ENCODE peak calls at places on chromosomes 4 and X, in nine cellular contexts. P is brain microvascular endothelial cell; X is neural progenitor cell; J is CD8-positive, alpha-beta T cell; S is suprapubic skin; Q is adrenal gland; D is heart right ventricle; C is colonic mucosa; V is lower lobe of right lung. B is an unnamed sample.

GRCh38 chr4:72951147-72951546 is 118.4 kb downstream of the COX18 start:
- DNase-seq in C (no peak), X (peak; percentile 2), D (no peak), J (no peak), P (no peak), Q (no peak), S (no peak), V (no peak), B (no peak)

GRCh38 chr4:86359944-86360478 is at the start of gene MAPK10:
- DNase-seq in C (peak; percentile 31), V (peak; percentile 69), X (peak; percentile 99), Q (peak; percentile 94), S (peak; percentile 69), D (peak; percentile 67), J (peak; percentile 25), P (peak; percentile 93), B (peak; percentile 29)

GRCh38 chr4:165828928-165829327 is 44.1 kb upstream of the TLL1 start:
- DNase-seq in D (no peak), J (no peak), C (no peak), X (no peak), V (no peak), S (no peak), Q (no peak), P (no peak), B (no peak)

GRCh38 chr4:175238827-175239517 is 320.8 kb downstream of the ADAM29 start:
- DNase-seq in V (no peak), P (no peak), X (no peak), S (no peak), C (no peak), Q (no peak), D (no peak), J (no peak), B (no peak)

GRCh38 chrX:42714981-42715688 is 62.8 kb downstream of the PPP1R2C start:
- DNase-seq in S (peak; percentile 60), V (peak; percentile 69), C (peak; percentile 66), X (peak; percentile 85), Q (peak; percentile 76), P (no peak), J (peak; percentile 29), D (no peak), B (no peak)

GRCh38 chr4:88244821-88245579 is 39.4 kb downstream of the PPM1K start:
- DNase-seq in S (no peak), V (no peak), J (peak; percentile 30), P (no peak), D (no peak), C (no peak), X (no peak), Q (no peak), B (no peak)

GRCh38 chr4:53711916-53712315 is 120.6 kb upstream of the LNX1 start:
- DNase-seq in V (no peak), D (no peak), C (no peak), P (no peak), X (no peak), Q (no peak), J (no peak), S (no peak), B (no peak)

GRCh38 chrX:153722704-153723350 is 1.4 kb downstream of the BCAP31 start:
- DNase-seq in P (no peak), V (peak; percentile 58), D (no peak), Q (no peak), X (no peak), C (no peak), S (no peak), J (no peak), B (no peak)

GRCh38 chr4:98672583-98673281 is 14.3 kb upstream of the TSPAN5 start:
- DNase-seq in D (no peak), J (no peak), S (no peak), X (no peak), C (no peak), P (no peak), Q (no peak), V (no peak), B (no peak)

GRCh38 chrX:33211356-33212254 is at the start of gene DMD:
- DNase-seq in J (no peak), X (peak; percentile 41), P (peak; percentile 89), Q (peak; percentile 79), S (no peak), D (peak; percentile 71), V (peak; percentile 37), C (no peak), B (no peak)

GRCh38 chr4:87506974-87507701 is 22.0 kb downstream of the SPARCL1 start:
- DNase-seq in D (no peak), X (no peak), J (no peak), S (no peak), V (no peak), Q (no peak), P (peak; percentile 27), C (no peak), B (no peak)

GRCh38 chr4:67687639-67688038 is 13.3 kb downstream of the UBA6 start:
- DNase-seq in J (no peak), P (peak; percentile 28), Q (no peak), V (no peak), X (no peak), D (no peak), S (no peak), C (no peak), B (no peak)

GRCh38 chr4:103802766-103803165 is 83.0 kb upstream of the TACR3 start:
- DNase-seq in X (peak; percentile 13), S (no peak), C (no peak), P (no peak), Q (no peak), V (no peak), J (no peak), D (no peak), B (no peak)

GRCh38 chrX:79367907-79368306 is 773 bp upstream of the ITM2A start:
- DNase-seq in J (no peak), D (no peak), C (no peak), X (no peak), P (no peak), V (no peak), Q (no peak), S (no peak), B (no peak)

GRCh38 chr4:15425520-15425919 is 2.3 kb upstream of the C1QTNF7 start:
- DNase-seq in X (no peak), Q (no peak), V (no peak), J (no peak), C (no peak), P (no peak), S (no peak), D (no peak), B (no peak)

DNA sequence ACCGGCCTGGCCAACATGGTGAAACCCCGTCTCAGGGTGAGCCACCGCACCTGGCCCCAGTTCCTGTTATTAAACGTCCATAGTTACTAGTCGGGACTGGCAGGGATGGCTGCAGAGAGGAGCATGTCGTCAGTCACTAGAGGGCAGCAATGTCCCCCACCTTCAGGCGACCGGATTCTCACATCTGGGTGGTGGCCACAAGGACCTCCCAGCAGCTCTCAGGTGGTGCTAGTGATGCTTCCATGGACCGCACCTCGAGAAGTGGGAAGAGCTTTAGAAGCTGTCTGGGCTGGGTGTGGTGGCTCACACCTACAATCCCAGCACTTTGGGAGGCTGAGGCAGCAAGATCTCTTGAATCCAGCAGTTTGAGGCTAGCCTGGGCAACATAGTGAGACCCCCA is 13.3 kb upstream of the IL3RA start:
- DNase-seq in D (peak; percentile 49), X (peak; percentile 70), S (no peak), C (peak; percentile 47), P (peak; percentile 17), Q (peak; percentile 74), V (peak; percentile 71), J (peak; percentile 42), B (no peak)
- TF ChIP-seq CTCF in D (peak; percentile 60), X (peak; percentile 60), S (no peak), C (peak; percentile 57), P (peak; percentile 34), Q (peak; percentile 43), V (peak; percentile 44), J (peak; percentile 37), B (peak; percentile 30)

GRCh38 chr4:2829933-2830451 is 13.7 kb upstream of the ADD1 start:
- DNase-seq in Q (no peak), X (no peak), V (peak; percentile 37), D (no peak), P (peak; percentile 33), C (no peak), J (no peak), S (no peak), B (no peak)

GRCh38 chr4:2828758-2829181 is 14.9 kb upstream of the ADD1 start:
- DNase-seq in C (no peak), Q (no peak), S (no peak), J (no peak), P (no peak), D (no peak), X (no peak), V (no peak), B (no peak)

GRCh38 chr4:2827071-2827873 is 16.4 kb upstream of the ADD1 start:
- DNase-seq in V (peak; percentile 31), P (no peak), C (no peak), S (no peak), J (no peak), X (no peak), Q (no peak), D (no peak), B (no peak)

GRCh38 chr4:2829321-2829932 is 14.2 kb upstream of the ADD1 start:
- DNase-seq in C (no peak), X (no peak), Q (no peak), S (no peak), J (no peak), D (no peak), P (no peak), V (peak; percentile 39), B (no peak)

GRCh38 chr4:2827874-2828751 is 15.5 kb upstream of the ADD1 start:
- DNase-seq in C (no peak), S (no peak), P (no peak), V (peak; percentile 36), X (no peak), D (no peak), J (no peak), Q (no peak), B (no peak)
- H3K36me3 ChIP-seq in C (peaks cover 12% of the 10 kb centered on the region), S (peaks cover 97% of the 10 kb centered on the region), P (peaks cover 62% of the 10 kb centered on the region), V (peaks cover 94% of the 10 kb centered on the region), X (no peaks in the 10 kb centered on the region), D (peaks cover 94% of the 10 kb centered on the region), J (peaks cover 38% of the 10 kb centered on the region), Q (peaks cover 72% of the 10 kb centered on the region), B (peaks cover 95% of the 10 kb centered on the region)

DNA sequence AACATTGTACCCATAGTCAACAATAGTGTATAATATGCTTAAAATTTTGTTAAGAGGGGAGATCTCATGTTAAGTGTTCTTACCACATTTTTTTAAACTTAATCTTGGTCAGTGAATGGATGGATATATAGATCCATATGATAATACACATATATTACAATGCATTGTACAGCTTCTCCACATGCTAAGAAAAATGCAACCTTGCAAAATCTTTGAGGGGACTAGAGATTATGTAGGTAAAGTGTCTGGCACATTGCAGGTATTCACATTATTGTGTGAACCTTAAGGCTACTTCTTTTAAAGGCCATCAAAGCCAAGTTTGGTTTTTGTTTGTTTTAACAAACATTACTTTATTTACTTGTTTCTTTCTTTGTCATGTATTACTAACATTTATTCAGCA is 10.4 kb upstream of the GPC3 start:
- DNase-seq in V (no peak), J (no peak), S (no peak), Q (no peak), X (no peak), P (no peak), D (no peak), C (no peak), B (no peak)
- TF ChIP-seq CTCF in V (no peak), J (no peak), S (no peak), Q (no peak), X (no peak), P (no peak), D (no peak), C (no peak), B (no peak)

DNA sequence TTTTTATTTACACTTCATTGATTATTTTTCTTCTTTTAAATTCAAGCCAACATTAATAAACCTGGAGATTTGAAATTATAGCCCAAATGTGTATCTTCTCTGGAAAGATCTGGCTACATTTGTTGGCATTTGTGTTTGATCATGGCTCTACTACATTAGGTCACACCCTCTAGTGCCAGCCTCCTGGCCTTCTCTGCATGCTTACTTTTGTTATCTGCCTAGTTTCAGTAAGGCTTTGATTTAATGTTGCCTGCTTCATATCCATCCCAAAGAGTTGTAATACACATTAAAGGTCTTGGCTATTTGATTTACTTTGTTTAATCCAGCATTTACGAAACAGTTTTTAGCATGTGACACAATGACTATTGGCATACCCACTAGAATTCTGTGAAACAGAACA is 224.5 kb downstream of the TRAM1L1 start:
- DNase-seq in V (no peak), P (no peak), S (no peak), X (no peak), D (no peak), Q (no peak), J (no peak), C (no peak), B (no peak)
- H3K36me3 ChIP-seq in V (no peaks in the 10 kb centered on the region), P (no peaks in the 10 kb centered on the region), S (no peaks in the 10 kb centered on the region), X (no peaks in the 10 kb centered on the region), D (no peaks in the 10 kb centered on the region), Q (no peaks in the 10 kb centered on the region), J (no peaks in the 10 kb centered on the region), C (no peaks in the 10 kb centered on the region), B (no peaks in the 10 kb centered on the region)